ENCODE peak calls at places on chromosomes 5 and 9, in five cellular contexts. H is WERI-Rb-1, Z is lower lobe of right lung, O is hepatocyte, P is transverse colon. M is an unnamed sample.
A peak's percentile ranks its signal among the peaks of the same experiment; 100 is the strongest.

GRCh38 chr5:10689391-10690081 is 71.5 kb downstream of the DAP start:
- DNase-seq in H (peak; percentile 77), Z (no peak), O (no peak), P (no peak), M (peak; percentile 66)

GRCh38 chr5:150595466-150596031 is 44.9 kb upstream of the SYNPO start:
- DNase-seq in H (no peak), Z (no peak), O (no peak), P (no peak), M (no peak)

GRCh38 chr9:77883846-77884771 is 147.5 kb downstream of the GNAQ start:
- DNase-seq in H (peak; percentile 26), Z (no peak), O (no peak), P (no peak), M (peak; percentile 37)

GRCh38 chr9:137158625-137159024 is 11.2 kb downstream of the LRRC26 start:
- DNase-seq in H (no peak), Z (no peak), O (no peak), P (peak; percentile 41), M (no peak)

GRCh38 chr5:154698681-154699275 is 56.4 kb upstream of the LARP1 start:
- DNase-seq in H (no peak), Z (no peak), O (no peak), P (no peak), M (no peak)

GRCh38 chr5:167720676-167721260 is 570.7 kb upstream of the WWC1 start:
- DNase-seq in H (no peak), Z (no peak), O (no peak), P (no peak), M (no peak)

GRCh38 chr9:121298689-121299112 is 30.7 kb downstream of the GSN start:
- DNase-seq in H (no peak), Z (no peak), O (no peak), P (no peak), M (peak; percentile 16)

GRCh38 chr5:13625616-13626198 is 318.8 kb downstream of the DNAH5 start:
- DNase-seq in H (no peak), Z (no peak), O (no peak), P (no peak), M (no peak)

GRCh38 chr9:14906000-14906399 is 4.2 kb downstream of the FREM1 start:
- DNase-seq in H (no peak), Z (no peak), O (no peak), P (no peak), M (no peak)

GRCh38 chr9:129610473-129611301 is 10.2 kb downstream of the C9orf50 start:
- DNase-seq in H (peak; percentile 87), Z (peak; percentile 82), O (peak; percentile 91), P (peak; percentile 82), M (peak; percentile 91)

GRCh38 chr5:5437227-5438172 is 15.0 kb downstream of the ICE1 start:
- DNase-seq in H (no peak), Z (no peak), O (no peak), P (no peak), M (no peak)

GRCh38 chr9:110638381-110638954 is 30.1 kb upstream of the MUSK start:
- DNase-seq in H (no peak), Z (no peak), O (no peak), P (no peak), M (no peak)

GRCh38 chr5:138696501-138696900 is 56.7 kb upstream of the CTNNA1 start:
- DNase-seq in H (peak; percentile 33), Z (no peak), O (peak; percentile 46), P (no peak), M (no peak)

GRCh38 chr9:72817413-72817812 is 135.4 kb downstream of the ALDH1A1 start:
- DNase-seq in H (no peak), Z (no peak), O (no peak), P (no peak), M (no peak)

GRCh38 chr5:177169271-177169670 is 35.7 kb downstream of the NSD1 start:
- DNase-seq in H (no peak), Z (no peak), O (no peak), P (no peak), M (no peak)

GRCh38 chr5:138725885-138726457 is 27.3 kb upstream of the CTNNA1 start:
- DNase-seq in H (no peak), Z (no peak), O (peak; percentile 59), P (peak; percentile 19), M (peak; percentile 68)

GRCh38 chr5:122130152-122130551 is 806 bp downstream of the ZNF474 start:
- DNase-seq in H (no peak), Z (no peak), O (no peak), P (no peak), M (no peak)

GRCh38 chr9:76371901-76372300 is 22.3 kb downstream of the RFK start:
- DNase-seq in H (no peak), Z (no peak), O (no peak), P (no peak), M (no peak)

GRCh38 chr9:137317021-137317978 is 15.2 kb upstream of the NRARP start:
- DNase-seq in H (no peak), Z (no peak), O (peak; percentile 10), P (no peak), M (peak; percentile 9)

GRCh38 chr9:21696411-21696865 is 106.0 kb upstream of the MTAP start:
- DNase-seq in H (peak; percentile 41), Z (peak; percentile 45), O (no peak), P (no peak), M (peak; percentile 23)

GRCh38 chr9:138046641-138047301 is 169.2 kb downstream of the CACNA1B start:
- DNase-seq in H (no peak), Z (no peak), O (no peak), P (no peak), M (no peak)

GRCh38 chr5:125870271-125870670 is 552.9 kb upstream of the GRAMD2B start:
- DNase-seq in H (peak; percentile 68), Z (no peak), O (no peak), P (no peak), M (peak; percentile 22)

GRCh38 chr5:38380522-38380921 is 122.2 kb downstream of the EGFLAM start:
- DNase-seq in H (no peak), Z (no peak), O (no peak), P (no peak), M (no peak)

GRCh38 chr9:36163840-36164175 is 5.4 kb upstream of the CCIN start:
- DNase-seq in H (no peak), Z (no peak), O (no peak), P (no peak), M (no peak)

GRCh38 chr9:3874472-3875370 is 348.9 kb upstream of the RFX3 start:
- DNase-seq in H (no peak), Z (no peak), O (no peak), P (no peak), M (peak; percentile 6)

GRCh38 chr9:101566904-101567724 is 27.7 kb downstream of the PPP3R2 start:
- DNase-seq in H (peak; percentile 33), Z (no peak), O (peak; percentile 29), P (no peak), M (peak; percentile 45)

GRCh38 chr5:73093943-73094342 is 26.4 kb upstream of the TMEM171 start:
- DNase-seq in H (no peak), Z (no peak), O (peak; percentile 13), P (no peak), M (no peak)

GRCh38 chr5:57779383-57780223 is 297.0 kb upstream of the ACTBL2 start:
- DNase-seq in H (peak; percentile 42), Z (no peak), O (peak; percentile 73), P (no peak), M (peak; percentile 69)

GRCh38 chr9:15182003-15182695 is 124.9 kb downstream of the TTC39B start:
- DNase-seq in H (no peak), Z (no peak), O (no peak), P (no peak), M (peak; percentile 19)

GRCh38 chr5:163330723-163331668 is 106.4 kb upstream of the CCNG1 start:
- DNase-seq in H (no peak), Z (no peak), O (no peak), P (no peak), M (peak; percentile 12)

GRCh38 chr5:50440651-50441478 is at the start of gene EMB:
- DNase-seq in H (peak; percentile 64), Z (peak; percentile 88), O (peak; percentile 77), P (peak; percentile 76), M (peak; percentile 79)

DNA sequence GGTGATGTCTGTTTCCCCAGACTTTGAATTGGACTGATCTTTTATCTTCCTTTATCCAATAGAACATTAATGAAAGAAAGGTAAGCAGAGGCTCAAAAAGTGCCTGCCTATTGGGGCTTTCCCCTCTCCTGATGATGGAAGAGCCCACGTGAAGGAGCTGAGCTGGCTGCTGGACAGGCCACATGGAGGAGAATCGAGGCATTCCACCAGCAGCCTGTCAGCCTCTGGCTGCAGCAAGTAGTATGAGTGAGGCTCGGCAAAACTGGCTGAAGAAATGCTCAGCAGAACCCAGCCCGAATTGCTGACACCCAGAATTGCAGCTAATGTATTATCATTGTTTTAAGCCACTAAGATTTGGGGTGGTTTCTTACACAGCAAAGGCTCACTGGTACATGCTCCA is 66.5 kb upstream of the STC2 start:
- DNase-seq in H (no peak), Z (no peak), O (no peak), P (no peak), M (no peak)
- TF ChIP-seq CTCF in H (no peak), Z (no peak), O (no peak), P (no peak), M (no peak)

DNA sequence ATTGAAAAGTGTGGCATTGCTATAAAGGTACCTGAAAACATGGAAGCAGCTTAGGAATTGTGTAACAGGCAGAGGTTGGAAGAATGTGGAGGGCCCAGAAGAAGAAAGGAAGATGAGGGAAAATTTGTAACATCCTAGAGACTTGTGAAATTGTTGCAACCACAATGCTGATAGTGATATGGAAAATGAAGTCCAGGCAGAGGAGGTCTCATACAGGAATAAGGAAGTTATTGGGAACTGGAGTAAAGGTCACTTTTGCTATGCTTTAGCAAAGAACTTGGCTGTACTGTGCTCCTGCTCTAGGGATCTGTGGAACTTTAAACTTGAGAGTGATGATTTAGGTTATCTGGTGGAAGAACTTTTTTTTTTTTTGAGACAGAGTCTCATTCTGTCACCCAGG is 43.5 kb downstream of the PTPDC1 start:
- DNase-seq in H (no peak), Z (no peak), O (no peak), P (no peak), M (no peak)
- H3K9me3 ChIP-seq in H (peaks cover 30% of the 10 kb centered on the region), Z (peaks cover 23% of the 10 kb centered on the region), O (peaks cover 3% of the 10 kb centered on the region), P (peaks cover 20% of the 10 kb centered on the region), M (no peaks in the 10 kb centered on the region)

GRCh38 chr9:18438300-18438925 is 35.5 kb upstream of the ADAMTSL1 start:
- DNase-seq in H (peak; percentile 49), Z (peak; percentile 42), O (peak; percentile 67), P (no peak), M (peak; percentile 72)
- H3K4me3 ChIP-seq in H (peak overlapping the region; percentile 45), Z (peak overlapping the region; percentile 51), O (peak overlapping the region; percentile 36), P (peak overlapping the region; percentile 24), M (no peak overlapping the region)

DNA sequence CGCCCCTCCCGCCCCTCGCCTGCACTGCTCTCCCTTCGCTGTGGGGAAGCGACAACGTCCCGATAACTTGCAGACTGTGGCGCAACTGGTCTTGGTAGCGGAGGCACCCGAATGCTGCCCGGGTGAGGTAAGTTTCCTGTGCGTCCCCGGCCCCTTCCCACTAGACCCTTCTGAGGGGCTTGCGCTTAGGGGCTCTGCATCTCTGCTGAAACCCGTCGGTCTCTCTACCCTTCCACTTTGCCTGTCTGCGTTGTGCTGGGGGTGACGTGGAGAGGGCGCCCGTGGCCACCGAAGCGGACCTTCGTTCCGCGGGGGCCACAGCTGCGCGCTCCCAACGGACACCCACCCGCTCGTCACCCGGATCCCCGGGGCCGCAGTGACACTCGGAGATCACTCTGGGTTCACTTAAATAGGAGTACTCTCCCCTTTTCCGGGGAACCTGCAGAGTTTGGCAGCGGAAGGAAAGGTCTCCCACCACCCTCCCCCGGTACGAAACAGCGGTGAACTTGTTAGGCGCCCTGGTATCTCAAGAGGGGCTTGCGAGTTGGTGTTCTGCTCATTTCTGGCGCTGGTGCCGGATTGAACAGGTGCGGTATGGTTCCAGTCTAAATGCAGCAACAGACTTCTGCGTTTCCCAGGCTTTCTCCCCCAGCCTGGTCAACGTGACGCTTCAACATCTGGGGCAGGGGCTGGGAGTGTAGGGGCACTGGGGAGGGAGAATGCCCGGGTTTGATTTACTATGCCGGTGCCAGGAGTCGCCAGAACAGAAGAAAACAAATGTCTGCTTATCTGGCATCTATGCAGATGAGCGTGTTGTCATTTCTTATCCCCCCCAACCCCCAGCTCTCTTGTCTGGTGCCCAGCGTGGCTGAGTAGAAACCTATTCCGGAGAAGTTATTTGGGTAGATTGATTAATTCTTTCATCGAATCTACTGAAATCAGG is 867 bp downstream of the PIP5K1B start:
- DNase-seq in H (peak; percentile 6), Z (no peak), O (peak; percentile 12), P (peak; percentile 67), M (peak; percentile 31)
- TF ChIP-seq CTCF in H (no peak), Z (peak; percentile 7), O (peak; percentile 22), P (peak; percentile 12), M (no peak)

M was measured in neural progenitor cell.